ENCODE peak calls at places on chromosomes 2 and 18, in seven cellular contexts. V is Panc1, J is endothelial cell of umbilical vein, W is prostate gland, P is left ventricle myocardium inferior, U is right atrium auricular region, I is cardiac muscle cell. G is an unnamed sample.
A peak's percentile ranks its signal among the peaks of the same experiment; 100 is the strongest.

GRCh38 chr2:185201063-185201462 is 537.5 kb upstream of the FSIP2 start:
- DNase-seq in P (no peak), U (no peak), J (no peak), V (no peak), I (no peak), W (no peak), G (no peak)

GRCh38 chr2:127158614-127159290 is 51.8 kb upstream of the BIN1 start:
- DNase-seq in U (peak; percentile 36), J (no peak), I (no peak), P (no peak), W (no peak), V (no peak), G (no peak)

GRCh38 chr2:20573611-20574422 is 77.1 kb downstream of the HS1BP3 start:
- DNase-seq in U (no peak), W (peak; percentile 34), V (no peak), P (no peak), I (no peak), J (peak; percentile 98), G (no peak)

GRCh38 chr2:26640331-26640745 is 828 bp downstream of the CIB4 start:
- DNase-seq in V (no peak), J (no peak), P (no peak), U (no peak), I (peak; percentile 55), W (no peak), G (no peak)

GRCh38 chr2:222433381-222434173 is 9.2 kb downstream of the SGPP2 start:
- DNase-seq in I (no peak), U (no peak), J (no peak), P (no peak), W (peak; percentile 44), V (no peak), G (no peak)

GRCh38 chr18:39434223-39434622 is 1868.6 kb upstream of the CELF4 start:
- DNase-seq in I (no peak), U (no peak), J (no peak), V (no peak), P (no peak), W (no peak), G (no peak)

GRCh38 chr2:19654310-19655090 is 247.3 kb downstream of the TTC32 start:
- DNase-seq in W (no peak), J (no peak), P (no peak), I (no peak), U (no peak), V (no peak), G (no peak)

GRCh38 chr2:146621656-146622055 is 1223.2 kb upstream of the ACVR2A start:
- DNase-seq in W (no peak), V (no peak), P (no peak), U (no peak), I (no peak), J (no peak), G (no peak)

GRCh38 chr2:241015439-241015838 is 17.0 kb downstream of the SNED1 start:
- DNase-seq in P (no peak), V (no peak), J (no peak), U (peak; percentile 23), W (peak; percentile 2), I (no peak), G (no peak)

GRCh38 chr2:141341444-141341843 is 789.4 kb downstream of the LRP1B start:
- DNase-seq in J (peak; percentile 74), P (no peak), U (no peak), V (no peak), W (no peak), I (no peak), G (no peak)

GRCh38 chr2:23366720-23367119 is 18.3 kb upstream of the KLHL29 start:
- DNase-seq in J (no peak), U (no peak), P (no peak), V (no peak), I (no peak), W (no peak), G (no peak)

GRCh38 chr18:64765908-64766307 is 617.0 kb upstream of the LINC00305 start:
- DNase-seq in J (no peak), P (no peak), I (no peak), U (no peak), V (no peak), W (no peak), G (no peak)

GRCh38 chr2:157722580-157723234 is 94.0 kb upstream of the ACVR1C start:
- DNase-seq in I (no peak), J (peak; percentile 14), V (no peak), P (no peak), U (no peak), W (no peak), G (no peak)

GRCh38 chr2:105519516-105519915 is 120.7 kb upstream of the FHL2 start:
- DNase-seq in P (no peak), J (no peak), W (no peak), V (no peak), I (no peak), U (no peak), G (no peak)

GRCh38 chr2:191832668-191833067 is 14.2 kb downstream of the CAVIN2 start:
- DNase-seq in J (peak; percentile 73), W (no peak), I (no peak), V (no peak), P (no peak), U (no peak), G (no peak)

GRCh38 chr2:135149251-135149650 is 97.2 kb downstream of the RAB3GAP1 start:
- DNase-seq in U (no peak), V (no peak), J (peak; percentile 10), P (no peak), W (no peak), I (no peak), G (no peak)

GRCh38 chr2:237695201-237695780 is 67.9 kb downstream of the LRRFIP1 start:
- DNase-seq in J (peak; percentile 95), I (no peak), U (no peak), W (no peak), V (peak; percentile 83), P (no peak), G (peak; percentile 64)

GRCh38 chr2:196453613-196454047 is 185.9 kb upstream of the CCDC150 start:
- DNase-seq in I (peak; percentile 44), J (peak; percentile 78), W (peak; percentile 8), U (no peak), V (peak; percentile 15), P (no peak), G (no peak)

GRCh38 chr2:101619191-101619591 is 78.3 kb upstream of the MAP4K4 start:
- DNase-seq in V (no peak), J (peak; percentile 94), I (no peak), U (peak; percentile 67), W (no peak), P (no peak), G (no peak)

GRCh38 chr2:27379840-27380625 is 501 bp downstream of the ZNF513 start:
- DNase-seq in W (peak; percentile 36), J (peak; percentile 58), U (peak; percentile 70), V (no peak), P (peak; percentile 70), I (no peak), G (peak; percentile 43)

GRCh38 chr18:69308620-69309019 is 92.1 kb upstream of the DOK6 start:
- DNase-seq in P (no peak), U (no peak), I (no peak), W (no peak), V (no peak), J (no peak), G (no peak)

GRCh38 chr2:60880633-60880987 is 764 bp upstream of the REL start:
- DNase-seq in W (no peak), U (no peak), I (no peak), V (no peak), P (no peak), J (no peak), G (no peak)

GRCh38 chr2:156466739-156467405 is 30.7 kb downstream of the GPD2 start:
- DNase-seq in I (no peak), V (no peak), P (peak; percentile 37), J (peak; percentile 60), U (peak; percentile 62), W (peak; percentile 79), G (no peak)
- H3K4me3 ChIP-seq in I (no peak overlapping the region), V (no peak overlapping the region), P (peak overlapping the region; percentile 20), J (no peak overlapping the region), U (peak overlapping the region; percentile 14), W (no peak overlapping the region), G (no peak overlapping the region)

GRCh38 chr2:138486347-138487198 is 15.0 kb upstream of the SPOPL start:
- DNase-seq in W (no peak), I (no peak), J (no peak), U (no peak), P (no peak), V (no peak), G (no peak)
- TF ChIP-seq CTCF in W (no peak), I (no peak), J (no peak), U (no peak), P (no peak), V (no peak), G (peak; percentile 41)

DNA sequence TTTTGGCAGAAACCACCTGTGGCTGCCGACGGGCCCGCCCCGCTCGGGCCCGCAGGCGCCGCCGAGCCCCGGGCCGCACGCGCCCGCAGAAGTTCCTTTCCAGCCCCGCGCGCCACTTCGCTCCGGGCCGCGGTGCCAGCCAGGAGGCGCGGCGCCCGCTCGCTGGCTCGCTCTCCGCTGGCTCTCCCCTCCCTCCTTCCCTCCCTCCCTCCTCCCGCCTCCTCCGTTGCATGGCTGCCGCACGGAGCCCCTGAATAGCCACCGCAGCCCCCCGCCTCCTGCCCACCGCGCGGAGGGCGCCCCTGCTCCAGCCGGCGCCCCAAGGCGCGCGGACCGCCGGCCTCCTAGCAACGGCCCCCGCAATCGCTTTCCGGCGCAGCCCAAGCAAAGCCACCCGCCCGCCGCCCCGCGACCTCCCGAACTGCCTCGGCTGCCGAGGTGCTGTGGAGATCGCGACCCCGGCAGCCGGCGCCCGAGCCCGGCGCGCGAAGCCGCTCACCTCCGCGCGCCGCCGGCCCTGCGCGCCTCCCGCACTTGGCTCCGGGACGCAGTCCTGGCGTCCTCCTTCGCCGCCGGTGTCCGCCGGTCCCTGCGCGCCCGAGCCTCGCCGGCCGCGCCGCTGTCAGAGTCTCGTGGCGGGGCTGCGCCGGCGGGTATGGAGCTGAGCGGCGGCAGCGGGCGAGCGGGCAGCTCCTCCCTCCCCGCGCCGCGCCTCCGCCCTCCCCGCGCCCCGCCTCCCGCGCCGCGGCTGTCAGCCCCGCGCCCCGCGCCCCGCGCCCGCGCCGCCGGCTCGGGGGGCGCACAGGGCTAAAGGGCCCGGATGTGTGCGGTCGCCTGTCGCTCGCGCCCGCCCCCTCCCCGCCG is at the start of gene ZBTB7C:
- DNase-seq in W (no peak), J (peak; percentile 3), P (peak; percentile 39), V (no peak), U (no peak), I (peak; percentile 85), G (peak; percentile 15)
- H3K27me3 ChIP-seq in W (no peaks in the 10 kb centered on the region), J (peaks cover 52% of the 10 kb centered on the region), P (peaks cover 39% of the 10 kb centered on the region), V (peaks cover 19% of the 10 kb centered on the region), U (no peaks in the 10 kb centered on the region), I (peaks cover 33% of the 10 kb centered on the region), G (peaks cover 5% of the 10 kb centered on the region)

DNA sequence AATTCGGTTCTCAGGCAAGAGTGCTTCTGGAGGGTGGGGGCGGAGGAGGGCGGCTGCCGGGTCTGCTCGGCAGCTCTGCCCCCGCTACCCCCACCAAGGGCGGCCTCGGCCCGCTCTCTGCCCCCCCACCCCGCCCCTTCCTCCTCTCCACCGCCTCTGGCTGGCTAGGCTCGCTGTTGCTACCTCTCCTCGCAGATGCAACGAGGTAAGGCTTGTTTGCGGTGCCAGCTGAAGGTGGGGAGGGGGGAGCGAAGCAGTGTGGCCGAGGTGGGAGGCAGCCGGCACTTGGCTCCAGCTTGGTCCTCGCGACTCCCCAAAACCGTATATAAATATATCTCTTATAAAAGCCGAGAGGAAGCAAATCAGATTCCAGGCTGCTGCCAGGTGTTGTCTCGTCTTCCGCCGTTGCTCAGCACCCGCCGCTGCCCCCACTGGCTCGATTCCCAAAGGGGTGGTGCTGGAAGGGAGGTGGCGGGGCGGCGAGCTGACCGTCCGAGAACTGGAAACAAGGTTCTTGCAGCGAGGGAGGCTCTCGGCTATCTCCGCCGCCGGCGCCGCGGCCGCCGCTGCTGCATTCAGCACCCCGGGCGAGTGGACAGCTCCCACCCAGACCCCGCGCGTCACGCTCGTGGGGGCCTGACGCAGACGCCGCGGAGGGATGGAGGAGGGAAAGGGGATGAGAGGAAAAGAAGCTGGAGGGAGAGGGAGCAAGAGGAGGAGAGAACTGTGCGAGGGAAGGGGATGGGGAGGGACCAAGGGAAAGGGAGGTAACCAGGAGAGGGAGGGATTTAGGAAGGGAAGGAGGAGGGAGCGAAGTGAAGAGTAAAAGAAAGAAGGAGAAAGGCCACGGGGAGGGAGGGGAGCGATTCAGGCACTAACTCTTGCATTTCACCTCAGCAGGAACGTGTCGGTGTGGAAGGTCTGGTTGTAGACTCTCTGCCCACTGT is at the start of gene MARCHF4:
- DNase-seq in I (peak; percentile 89), V (no peak), W (peak; percentile 44), P (peak; percentile 71), J (peak; percentile 92), U (peak; percentile 65), G (peak; percentile 51)
- H3K4me3 ChIP-seq in I (peak within 1 kb of the TSS; percentile 24), V (peak within 1 kb of the TSS; percentile 38), W (no peak within 1 kb of the TSS), P (peak within 1 kb of the TSS; percentile 58), J (peak within 1 kb of the TSS; percentile 66), U (peak within 1 kb of the TSS; percentile 38), G (no peak within 1 kb of the TSS)